ENCODE peak calls at places on chromosome X, in eight cellular contexts. One of them, this sample, is unnamed.

GRCh38 chrX:44843318-44843702 is 511 bp upstream of the DUSP21 start:
- DNase-seq in upper lobe of right lung: no peak
- DNase-seq in effector memory CD4-positive, alpha-beta T cell: no peak
- DNase-seq in right cardiac atrium: no peak
- DNase-seq in Caco-2: no peak
- DNase-seq in NT2/D1: no peak
- DNase-seq in thyroid gland: no peak
- DNase-seq in right lobe of liver: no peak
- DNase-seq in this sample: no peak

GRCh38 chrX:81586091-81586490 is 384.2 kb downstream of the SH3BGRL start:
- DNase-seq in upper lobe of right lung: no peak
- DNase-seq in effector memory CD4-positive, alpha-beta T cell: no peak
- DNase-seq in right cardiac atrium: no peak
- DNase-seq in Caco-2: no peak
- DNase-seq in NT2/D1: no peak
- DNase-seq in thyroid gland: no peak
- DNase-seq in right lobe of liver: no peak
- DNase-seq in this sample: no peak

GRCh38 chrX:9171841-9172240 is 137.9 kb upstream of the FAM9B start:
- DNase-seq in upper lobe of right lung: no peak
- DNase-seq in effector memory CD4-positive, alpha-beta T cell: no peak
- DNase-seq in right cardiac atrium: no peak
- DNase-seq in Caco-2: no peak
- DNase-seq in NT2/D1: no peak
- DNase-seq in thyroid gland: no peak
- DNase-seq in right lobe of liver: no peak
- DNase-seq in this sample: no peak

GRCh38 chrX:78527263-78527662 is 131.9 kb downstream of the RTL3 start:
- DNase-seq in upper lobe of right lung: no peak
- DNase-seq in effector memory CD4-positive, alpha-beta T cell: no peak
- DNase-seq in right cardiac atrium: no peak
- DNase-seq in Caco-2: no peak
- DNase-seq in NT2/D1: no peak
- DNase-seq in thyroid gland: no peak
- DNase-seq in right lobe of liver: no peak
- DNase-seq in this sample: no peak

GRCh38 chrX:116232833-116233232 is 62.3 kb downstream of the AGTR2 start:
- DNase-seq in upper lobe of right lung: no peak
- DNase-seq in effector memory CD4-positive, alpha-beta T cell: no peak
- DNase-seq in right cardiac atrium: no peak
- DNase-seq in Caco-2: no peak
- DNase-seq in NT2/D1: no peak
- DNase-seq in thyroid gland: no peak
- DNase-seq in right lobe of liver: no peak
- DNase-seq in this sample: no peak

GRCh38 chrX:3638280-3638873 is 75.1 kb downstream of the PRKX start:
- DNase-seq in upper lobe of right lung: no peak
- DNase-seq in effector memory CD4-positive, alpha-beta T cell: no peak
- DNase-seq in right cardiac atrium: peak; percentile 58
- DNase-seq in Caco-2: peak; percentile 29
- DNase-seq in NT2/D1: peak; percentile 16
- DNase-seq in thyroid gland: peak; percentile 30
- DNase-seq in right lobe of liver: peak; percentile 38
- DNase-seq in this sample: no peak

GRCh38 chrX:143500751-143501150 is 16.5 kb downstream of the SPANXN3 start:
- DNase-seq in upper lobe of right lung: no peak
- DNase-seq in effector memory CD4-positive, alpha-beta T cell: no peak
- DNase-seq in right cardiac atrium: no peak
- DNase-seq in Caco-2: no peak
- DNase-seq in NT2/D1: no peak
- DNase-seq in thyroid gland: no peak
- DNase-seq in right lobe of liver: no peak
- DNase-seq in this sample: no peak

GRCh38 chrX:47562615-47563243 is 1.7 kb downstream of the ARAF start:
- DNase-seq in upper lobe of right lung: no peak
- DNase-seq in effector memory CD4-positive, alpha-beta T cell: no peak
- DNase-seq in right cardiac atrium: no peak
- DNase-seq in Caco-2: no peak
- DNase-seq in NT2/D1: no peak
- DNase-seq in thyroid gland: no peak
- DNase-seq in right lobe of liver: no peak
- DNase-seq in this sample: no peak

GRCh38 chrX:22135171-22135711 is 103.1 kb downstream of the PHEX start:
- DNase-seq in upper lobe of right lung: no peak
- DNase-seq in effector memory CD4-positive, alpha-beta T cell: no peak
- DNase-seq in right cardiac atrium: no peak
- DNase-seq in Caco-2: no peak
- DNase-seq in NT2/D1: no peak
- DNase-seq in thyroid gland: peak; percentile 62
- DNase-seq in right lobe of liver: no peak
- DNase-seq in this sample: no peak
- H3K4me3 ChIP-seq in upper lobe of right lung: no peak overlapping the region
- H3K4me3 ChIP-seq in effector memory CD4-positive, alpha-beta T cell: no peak overlapping the region
- H3K4me3 ChIP-seq in right cardiac atrium: no peak overlapping the region
- H3K4me3 ChIP-seq in Caco-2: no peak overlapping the region
- H3K4me3 ChIP-seq in NT2/D1: no peak overlapping the region
- H3K4me3 ChIP-seq in thyroid gland: no peak overlapping the region
- H3K4me3 ChIP-seq in right lobe of liver: no peak overlapping the region
- H3K4me3 ChIP-seq in this sample: no peak overlapping the region

DNA sequence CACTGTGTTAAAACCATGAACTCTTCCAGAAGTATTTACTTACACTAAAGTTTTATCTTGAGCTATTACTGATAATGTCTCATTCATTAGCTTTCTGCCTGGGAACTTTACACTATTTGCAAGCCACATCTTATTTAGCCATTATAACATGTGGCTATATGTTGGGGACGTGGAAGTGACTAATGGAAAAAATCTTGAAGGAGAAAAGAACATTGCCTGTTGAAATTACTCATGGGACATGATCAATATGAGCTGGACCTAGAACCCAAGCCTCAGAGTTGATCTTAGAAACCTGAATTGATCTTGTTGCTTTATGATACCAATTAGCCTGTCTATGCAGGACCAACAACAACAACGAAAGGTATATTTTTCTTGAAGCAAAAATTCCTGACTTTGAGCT is 22.5 kb upstream of the ARHGAP6 start:
- DNase-seq in upper lobe of right lung: no peak
- DNase-seq in effector memory CD4-positive, alpha-beta T cell: no peak
- DNase-seq in right cardiac atrium: no peak
- DNase-seq in Caco-2: no peak
- DNase-seq in NT2/D1: no peak
- DNase-seq in thyroid gland: no peak
- DNase-seq in right lobe of liver: no peak
- DNase-seq in this sample: no peak
- H3K4me3 ChIP-seq in upper lobe of right lung: no peak overlapping the region
- H3K4me3 ChIP-seq in effector memory CD4-positive, alpha-beta T cell: no peak overlapping the region
- H3K4me3 ChIP-seq in right cardiac atrium: no peak overlapping the region
- H3K4me3 ChIP-seq in Caco-2: no peak overlapping the region
- H3K4me3 ChIP-seq in NT2/D1: no peak overlapping the region
- H3K4me3 ChIP-seq in thyroid gland: no peak overlapping the region
- H3K4me3 ChIP-seq in right lobe of liver: no peak overlapping the region
- H3K4me3 ChIP-seq in this sample: no peak overlapping the region

DNA sequence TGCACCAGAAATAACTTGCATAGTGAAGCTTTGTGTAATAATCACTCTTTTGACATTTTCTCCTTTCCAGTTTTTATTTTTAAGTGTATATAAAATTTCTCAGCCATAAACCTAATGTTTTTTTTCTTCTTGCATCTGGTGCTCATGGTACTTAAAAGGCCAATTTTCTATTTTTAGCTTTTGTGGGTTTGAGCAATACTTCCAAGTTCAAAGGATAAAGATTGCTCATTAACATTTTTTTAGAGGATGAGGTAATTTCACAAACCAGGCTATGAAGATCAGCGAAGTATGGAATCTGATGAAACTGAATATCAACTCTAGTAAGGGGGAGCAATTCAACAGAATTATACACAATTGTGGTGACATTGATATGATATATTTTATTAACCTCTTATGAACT is 25.8 kb upstream of the KLHL34 start:
- DNase-seq in upper lobe of right lung: no peak
- DNase-seq in effector memory CD4-positive, alpha-beta T cell: no peak
- DNase-seq in right cardiac atrium: no peak
- DNase-seq in Caco-2: no peak
- DNase-seq in NT2/D1: no peak
- DNase-seq in thyroid gland: no peak
- DNase-seq in right lobe of liver: no peak
- DNase-seq in this sample: no peak
- H3K4me3 ChIP-seq in upper lobe of right lung: no peak overlapping the region
- H3K4me3 ChIP-seq in effector memory CD4-positive, alpha-beta T cell: no peak overlapping the region
- H3K4me3 ChIP-seq in right cardiac atrium: no peak overlapping the region
- H3K4me3 ChIP-seq in Caco-2: no peak overlapping the region
- H3K4me3 ChIP-seq in NT2/D1: no peak overlapping the region
- H3K4me3 ChIP-seq in thyroid gland: no peak overlapping the region
- H3K4me3 ChIP-seq in right lobe of liver: no peak overlapping the region
- H3K4me3 ChIP-seq in this sample: no peak overlapping the region

DNA sequence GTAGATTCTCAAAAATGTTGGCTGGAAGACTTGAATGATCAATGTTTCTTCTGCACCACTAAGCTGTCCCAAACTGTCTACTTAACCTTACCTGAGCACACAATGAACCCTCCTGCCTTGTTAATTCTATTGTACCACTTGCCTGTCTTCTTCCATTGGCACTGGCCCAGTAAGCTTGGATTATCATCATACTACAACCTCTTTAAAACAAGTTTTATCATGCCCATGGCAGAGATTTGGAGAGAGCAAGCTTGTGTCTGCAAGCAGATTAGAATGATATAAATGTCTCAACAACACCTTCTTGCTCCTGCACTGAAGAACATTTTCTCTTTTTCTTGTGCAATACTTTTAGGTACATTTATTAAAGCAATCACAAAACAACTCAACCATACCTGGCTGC is 74.0 kb upstream of the VMA21 start:
- DNase-seq in upper lobe of right lung: no peak
- DNase-seq in effector memory CD4-positive, alpha-beta T cell: no peak
- DNase-seq in right cardiac atrium: no peak
- DNase-seq in Caco-2: no peak
- DNase-seq in NT2/D1: no peak
- DNase-seq in thyroid gland: no peak
- DNase-seq in right lobe of liver: no peak
- DNase-seq in this sample: no peak
- H3K4me3 ChIP-seq in upper lobe of right lung: no peak overlapping the region
- H3K4me3 ChIP-seq in effector memory CD4-positive, alpha-beta T cell: no peak overlapping the region
- H3K4me3 ChIP-seq in right cardiac atrium: no peak overlapping the region
- H3K4me3 ChIP-seq in Caco-2: no peak overlapping the region
- H3K4me3 ChIP-seq in NT2/D1: no peak overlapping the region
- H3K4me3 ChIP-seq in thyroid gland: no peak overlapping the region
- H3K4me3 ChIP-seq in right lobe of liver: no peak overlapping the region
- H3K4me3 ChIP-seq in this sample: no peak overlapping the region

GRCh38 chrX:56783450-56783831 is 54.4 kb downstream of the NBDY start:
- DNase-seq in upper lobe of right lung: no peak
- DNase-seq in effector memory CD4-positive, alpha-beta T cell: peak; percentile 58
- DNase-seq in right cardiac atrium: no peak
- DNase-seq in Caco-2: no peak
- DNase-seq in NT2/D1: no peak
- DNase-seq in thyroid gland: no peak
- DNase-seq in right lobe of liver: peak; percentile 77
- DNase-seq in this sample: no peak
- H3K4me3 ChIP-seq in upper lobe of right lung: no peak overlapping the region
- H3K4me3 ChIP-seq in effector memory CD4-positive, alpha-beta T cell: peak overlapping the region; percentile 37
- H3K4me3 ChIP-seq in right cardiac atrium: no peak overlapping the region
- H3K4me3 ChIP-seq in Caco-2: no peak overlapping the region
- H3K4me3 ChIP-seq in NT2/D1: no peak overlapping the region
- H3K4me3 ChIP-seq in thyroid gland: no peak overlapping the region
- H3K4me3 ChIP-seq in right lobe of liver: peak overlapping the region; percentile 46
- H3K4me3 ChIP-seq in this sample: no peak overlapping the region

GRCh38 chrX:34563809-34564208 is 93.3 kb downstream of the TMEM47 start:
- DNase-seq in upper lobe of right lung: no peak
- DNase-seq in effector memory CD4-positive, alpha-beta T cell: no peak
- DNase-seq in right cardiac atrium: no peak
- DNase-seq in Caco-2: no peak
- DNase-seq in NT2/D1: no peak
- DNase-seq in thyroid gland: no peak
- DNase-seq in right lobe of liver: no peak
- DNase-seq in this sample: no peak
- H3K4me3 ChIP-seq in upper lobe of right lung: no peak overlapping the region
- H3K4me3 ChIP-seq in effector memory CD4-positive, alpha-beta T cell: no peak overlapping the region
- H3K4me3 ChIP-seq in right cardiac atrium: no peak overlapping the region
- H3K4me3 ChIP-seq in Caco-2: no peak overlapping the region
- H3K4me3 ChIP-seq in NT2/D1: no peak overlapping the region
- H3K4me3 ChIP-seq in thyroid gland: no peak overlapping the region
- H3K4me3 ChIP-seq in right lobe of liver: no peak overlapping the region
- H3K4me3 ChIP-seq in this sample: no peak overlapping the region

GRCh38 chrX:63784902-63785692 is at the start of gene ARHGEF9:
- DNase-seq in upper lobe of right lung: no peak
- DNase-seq in effector memory CD4-positive, alpha-beta T cell: no peak
- DNase-seq in right cardiac atrium: peak; percentile 70
- DNase-seq in Caco-2: no peak
- DNase-seq in NT2/D1: peak; percentile 60
- DNase-seq in thyroid gland: peak; percentile 34
- DNase-seq in right lobe of liver: peak; percentile 28
- DNase-seq in this sample: no peak
- H3K4me3 ChIP-seq in upper lobe of right lung: peak within 1 kb of the TSS; percentile 41
- H3K4me3 ChIP-seq in effector memory CD4-positive, alpha-beta T cell: peak within 1 kb of the TSS; percentile 45
- H3K4me3 ChIP-seq in right cardiac atrium: peak within 1 kb of the TSS; percentile 70
- H3K4me3 ChIP-seq in Caco-2: no peak within 1 kb of the TSS
- H3K4me3 ChIP-seq in NT2/D1: peak within 1 kb of the TSS; percentile 82
- H3K4me3 ChIP-seq in thyroid gland: no peak within 1 kb of the TSS
- H3K4me3 ChIP-seq in right lobe of liver: peak within 1 kb of the TSS; percentile 32
- H3K4me3 ChIP-seq in this sample: peak within 1 kb of the TSS; percentile 45

GRCh38 chrX:16918979-16919378 is 27.5 kb upstream of the REPS2 start:
- DNase-seq in upper lobe of right lung: no peak
- DNase-seq in effector memory CD4-positive, alpha-beta T cell: no peak
- DNase-seq in right cardiac atrium: no peak
- DNase-seq in Caco-2: no peak
- DNase-seq in NT2/D1: no peak
- DNase-seq in thyroid gland: no peak
- DNase-seq in right lobe of liver: no peak
- DNase-seq in this sample: no peak

GRCh38 chrX:16924631-16925239 is 21.7 kb upstream of the REPS2 start:
- DNase-seq in upper lobe of right lung: no peak
- DNase-seq in effector memory CD4-positive, alpha-beta T cell: no peak
- DNase-seq in right cardiac atrium: no peak
- DNase-seq in Caco-2: no peak
- DNase-seq in NT2/D1: no peak
- DNase-seq in thyroid gland: no peak
- DNase-seq in right lobe of liver: no peak
- DNase-seq in this sample: no peak

GRCh38 chrX:16923157-16923556 is 23.3 kb upstream of the REPS2 start:
- DNase-seq in upper lobe of right lung: no peak
- DNase-seq in effector memory CD4-positive, alpha-beta T cell: no peak
- DNase-seq in right cardiac atrium: no peak
- DNase-seq in Caco-2: no peak
- DNase-seq in NT2/D1: no peak
- DNase-seq in thyroid gland: no peak
- DNase-seq in right lobe of liver: no peak
- DNase-seq in this sample: no peak

GRCh38 chrX:16917120-16917519 is 29.3 kb upstream of the REPS2 start:
- DNase-seq in upper lobe of right lung: no peak
- DNase-seq in effector memory CD4-positive, alpha-beta T cell: no peak
- DNase-seq in right cardiac atrium: no peak
- DNase-seq in Caco-2: no peak
- DNase-seq in NT2/D1: no peak
- DNase-seq in thyroid gland: no peak
- DNase-seq in right lobe of liver: no peak
- DNase-seq in this sample: no peak

GRCh38 chrX:16920116-16920515 is 26.3 kb upstream of the REPS2 start:
- DNase-seq in upper lobe of right lung: no peak
- DNase-seq in effector memory CD4-positive, alpha-beta T cell: no peak
- DNase-seq in right cardiac atrium: no peak
- DNase-seq in Caco-2: no peak
- DNase-seq in NT2/D1: no peak
- DNase-seq in thyroid gland: no peak
- DNase-seq in right lobe of liver: no peak
- DNase-seq in this sample: no peak
- H3K4me3 ChIP-seq in upper lobe of right lung: no peak overlapping the region
- H3K4me3 ChIP-seq in effector memory CD4-positive, alpha-beta T cell: no peak overlapping the region
- H3K4me3 ChIP-seq in right cardiac atrium: no peak overlapping the region
- H3K4me3 ChIP-seq in Caco-2: no peak overlapping the region
- H3K4me3 ChIP-seq in NT2/D1: no peak overlapping the region
- H3K4me3 ChIP-seq in thyroid gland: no peak overlapping the region
- H3K4me3 ChIP-seq in right lobe of liver: no peak overlapping the region
- H3K4me3 ChIP-seq in this sample: no peak overlapping the region

GRCh38 chrX:117458243-117458968 is 658.2 kb downstream of the KLHL13 start:
- DNase-seq in upper lobe of right lung: no peak
- DNase-seq in effector memory CD4-positive, alpha-beta T cell: no peak
- DNase-seq in right cardiac atrium: no peak
- DNase-seq in Caco-2: no peak
- DNase-seq in NT2/D1: no peak
- DNase-seq in thyroid gland: no peak
- DNase-seq in right lobe of liver: no peak
- DNase-seq in this sample: no peak
- H3K4me3 ChIP-seq in upper lobe of right lung: no peak overlapping the region
- H3K4me3 ChIP-seq in effector memory CD4-positive, alpha-beta T cell: no peak overlapping the region
- H3K4me3 ChIP-seq in right cardiac atrium: no peak overlapping the region
- H3K4me3 ChIP-seq in Caco-2: no peak overlapping the region
- H3K4me3 ChIP-seq in NT2/D1: no peak overlapping the region
- H3K4me3 ChIP-seq in thyroid gland: no peak overlapping the region
- H3K4me3 ChIP-seq in right lobe of liver: no peak overlapping the region
- H3K4me3 ChIP-seq in this sample: no peak overlapping the region

This sample was measured in lower lobe of right lung.